ENCODE peak calls at places on chromosomes 13 and 19, in nine cellular contexts. F is GOT3; A is activated effector memory CD4-positive, alpha-beta T cell treated with anti-CD3 and anti-CD28 coated beads, Interleukin-2, amount 50 U/mL, for 16 hours; P is NCI-H748 treated with DMSO at 0.1 percent for 48 hours; Q is GM10248; U is fibroblast of pulmonary artery; R is WTC11; O is COR-L47; H is progenitor cell of endocrine pancreas. S is an unnamed sample.
A peak's percentile ranks its signal among the peaks of the same experiment; 100 is the strongest.

GRCh38 chr13:26050568-26051230 is 1.1 kb downstream of the SHISA2 start:
- DNase-seq in F (no peak), A (no peak), P (peak; percentile 78), Q (no peak), U (no peak), R (peak; percentile 72), O (peak; percentile 47), H (peak; percentile 52), S (peak; percentile 68)

GRCh38 chr13:114067886-114068722 is 64.3 kb downstream of the RASA3 start:
- DNase-seq in F (no peak), A (peak; percentile 81), P (no peak), Q (no peak), U (no peak), R (peak; percentile 10), O (no peak), H (no peak), S (no peak)

GRCh38 chr19:16087940-16088339 is 11.6 kb downstream of the TPM4 start:
- DNase-seq in F (no peak), A (no peak), P (no peak), Q (no peak), U (no peak), R (no peak), O (no peak), H (no peak), S (no peak)

GRCh38 chr19:7177926-7178325 is 108.4 kb downstream of the ZNF557 start:
- DNase-seq in F (no peak), A (no peak), P (no peak), Q (no peak), U (peak; percentile 56), R (no peak), O (no peak), H (no peak), S (no peak)

GRCh38 chr19:15911599-15912237 is 13.8 kb upstream of the CYP4F2 start:
- DNase-seq in F (no peak), A (peak; percentile 51), P (no peak), Q (no peak), U (no peak), R (peak; percentile 38), O (no peak), H (no peak), S (no peak)

GRCh38 chr13:30333601-30334000 is 26.2 kb upstream of the KATNAL1 start:
- DNase-seq in F (no peak), A (no peak), P (no peak), Q (no peak), U (no peak), R (no peak), O (no peak), H (no peak), S (peak; percentile 37)

GRCh38 chr13:113656831-113657671 is 947 bp downstream of the ATP4B start:
- DNase-seq in F (no peak), A (peak; percentile 58), P (peak; percentile 47), Q (no peak), U (no peak), R (peak; percentile 13), O (peak; percentile 39), H (no peak), S (peak; percentile 45)

GRCh38 chr13:22063416-22064124 is 392.7 kb downstream of the FGF9 start:
- DNase-seq in F (no peak), A (no peak), P (no peak), Q (no peak), U (no peak), R (no peak), O (no peak), H (no peak), S (no peak)

GRCh38 chr13:30845297-30846214 is 60.5 kb upstream of the MEDAG start:
- DNase-seq in F (no peak), A (no peak), P (no peak), Q (no peak), U (no peak), R (no peak), O (no peak), H (no peak), S (peak; percentile 60)

GRCh38 chr19:12991296-12991695 is 4.0 kb upstream of the NFIX start:
- DNase-seq in F (no peak), A (no peak), P (no peak), Q (no peak), U (no peak), R (no peak), O (no peak), H (no peak), S (no peak)

GRCh38 chr19:55241143-55241934 is 12.8 kb upstream of the TMEM86B start:
- DNase-seq in F (no peak), A (no peak), P (no peak), Q (no peak), U (no peak), R (no peak), O (no peak), H (no peak), S (no peak)

GRCh38 chr13:35953537-35954206 is 177.5 kb downstream of the DCLK1 start:
- DNase-seq in F (peak; percentile 27), A (no peak), P (peak; percentile 98), Q (no peak), U (peak; percentile 96), R (peak; percentile 53), O (peak; percentile 98), H (peak; percentile 43), S (peak; percentile 87)

GRCh38 chr13:101941095-101941777 is 460.6 kb downstream of the FGF14 start:
- DNase-seq in F (no peak), A (no peak), P (peak; percentile 21), Q (no peak), U (peak; percentile 3), R (no peak), O (peak; percentile 12), H (no peak), S (no peak)

GRCh38 chr19:5393088-5393487 is 52.5 kb upstream of the PTPRS start:
- DNase-seq in F (no peak), A (no peak), P (no peak), Q (no peak), U (no peak), R (no peak), O (no peak), H (no peak), S (no peak)

GRCh38 chr13:70043685-70044084 is 63.9 kb upstream of the ATXN8OS start:
- DNase-seq in F (no peak), A (no peak), P (no peak), Q (peak; percentile 8), U (peak; percentile 0), R (no peak), O (no peak), H (no peak), S (no peak)

GRCh38 chr13:45102136-45102802 is 18.0 kb upstream of the GTF2F2 start:
- DNase-seq in F (no peak), A (no peak), P (no peak), Q (no peak), U (no peak), R (no peak), O (no peak), H (no peak), S (no peak)

GRCh38 chr13:95924389-95924994 is 128.7 kb downstream of the UGGT2 start:
- DNase-seq in F (no peak), A (no peak), P (no peak), Q (no peak), U (peak; percentile 90), R (no peak), O (no peak), H (no peak), S (peak; percentile 85)